ENCODE peak calls at places on chromosomes 2 and 18, in four cellular contexts. One of them, this sample, is unnamed.

GRCh38 chr2:240141736-240142135 is 1.3 kb upstream of the OTOS start:
- DNase-seq in upper lobe of left lung: no peak
- DNase-seq in psoas muscle: peak
- DNase-seq in body of pancreas: no peak
- DNase-seq in this sample: no peak

GRCh38 chr2:138245309-138245708 is 256.3 kb upstream of the SPOPL start:
- DNase-seq in body of pancreas: no peak
- DNase-seq in psoas muscle: no peak
- DNase-seq in upper lobe of left lung: no peak
- DNase-seq in this sample: no peak

GRCh38 chr18:79585395-79586370 is 93.9 kb upstream of the CTDP1 start:
- DNase-seq in upper lobe of left lung: no peak
- DNase-seq in psoas muscle: peak
- DNase-seq in body of pancreas: no peak
- DNase-seq in this sample: no peak

GRCh38 chr2:118604831-118605230 is 242.6 kb downstream of the EN1 start:
- DNase-seq in psoas muscle: no peak
- DNase-seq in upper lobe of left lung: no peak
- DNase-seq in body of pancreas: peak
- DNase-seq in this sample: no peak

GRCh38 chr2:11100130-11100529 is 55.1 kb upstream of the SLC66A3 start:
- DNase-seq in psoas muscle: no peak
- DNase-seq in upper lobe of left lung: no peak
- DNase-seq in body of pancreas: no peak
- DNase-seq in this sample: no peak

GRCh38 chr2:13481201-13481600 is 764.5 kb downstream of the TRIB2 start:
- DNase-seq in body of pancreas: no peak
- DNase-seq in upper lobe of left lung: no peak
- DNase-seq in psoas muscle: no peak
- DNase-seq in this sample: no peak

GRCh38 chr2:239967244-239968036 is 57.7 kb downstream of the NDUFA10 start:
- DNase-seq in upper lobe of left lung: no peak
- DNase-seq in body of pancreas: no peak
- DNase-seq in psoas muscle: no peak
- DNase-seq in this sample: no peak

GRCh38 chr2:134155134-134155533 is 98.7 kb upstream of the MGAT5 start:
- DNase-seq in psoas muscle: no peak
- DNase-seq in upper lobe of left lung: no peak
- DNase-seq in body of pancreas: no peak
- DNase-seq in this sample: no peak

GRCh38 chr2:42545714-42546390 is 22.6 kb upstream of the MTA3 start:
- DNase-seq in psoas muscle: no peak
- DNase-seq in body of pancreas: no peak
- DNase-seq in upper lobe of left lung: no peak
- DNase-seq in this sample: no peak

GRCh38 chr2:186636800-186637795 is 47.2 kb downstream of the ITGAV start:
- DNase-seq in upper lobe of left lung: peak
- DNase-seq in psoas muscle: no peak
- DNase-seq in body of pancreas: peak
- DNase-seq in this sample: no peak

GRCh38 chr2:186629245-186629996 is 39.6 kb downstream of the ITGAV start:
- DNase-seq in psoas muscle: no peak
- DNase-seq in body of pancreas: no peak
- DNase-seq in upper lobe of left lung: no peak
- DNase-seq in this sample: no peak

DNA sequence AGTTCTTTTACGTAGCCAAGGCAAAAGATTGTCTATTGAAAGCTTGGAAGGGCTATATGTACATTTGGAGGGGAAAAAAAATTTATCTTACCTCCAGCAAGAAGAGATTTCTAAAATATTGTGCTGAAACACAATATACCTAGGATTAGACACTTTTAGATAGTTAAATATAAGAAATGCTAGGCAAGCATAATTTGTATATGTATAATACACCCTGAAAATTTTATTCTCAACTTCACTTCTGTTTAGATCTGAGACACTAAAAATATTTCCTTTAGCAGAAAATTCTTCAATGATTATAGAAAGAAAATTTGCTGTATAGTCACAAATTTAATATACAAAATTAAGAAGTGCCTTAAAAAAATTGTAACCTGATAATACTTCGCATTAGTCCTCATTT is 42.6 kb downstream of the ITGAV start:
- DNase-seq in upper lobe of left lung: no peak
- DNase-seq in body of pancreas: no peak
- DNase-seq in psoas muscle: no peak
- DNase-seq in this sample: no peak
- TF ChIP-seq CTCF in upper lobe of left lung: no peak
- TF ChIP-seq CTCF in body of pancreas: no peak
- TF ChIP-seq CTCF in psoas muscle: no peak
- TF ChIP-seq CTCF in this sample: no peak

GRCh38 chr2:143176606-143177005 is 47.4 kb downstream of the ARHGAP15 start:
- DNase-seq in psoas muscle: no peak
- DNase-seq in body of pancreas: no peak
- DNase-seq in upper lobe of left lung: no peak
- DNase-seq in this sample: no peak

GRCh38 chr2:143175435-143175834 is 46.2 kb downstream of the ARHGAP15 start:
- DNase-seq in psoas muscle: no peak
- DNase-seq in upper lobe of left lung: no peak
- DNase-seq in body of pancreas: no peak
- DNase-seq in this sample: no peak

GRCh38 chr2:143177081-143177786 is 48.0 kb downstream of the ARHGAP15 start:
- DNase-seq in upper lobe of left lung: no peak
- DNase-seq in psoas muscle: no peak
- DNase-seq in body of pancreas: no peak
- DNase-seq in this sample: no peak

GRCh38 chr2:143169105-143169504 is 39.9 kb downstream of the ARHGAP15 start:
- DNase-seq in body of pancreas: no peak
- DNase-seq in upper lobe of left lung: no peak
- DNase-seq in psoas muscle: no peak
- DNase-seq in this sample: no peak

DNA sequence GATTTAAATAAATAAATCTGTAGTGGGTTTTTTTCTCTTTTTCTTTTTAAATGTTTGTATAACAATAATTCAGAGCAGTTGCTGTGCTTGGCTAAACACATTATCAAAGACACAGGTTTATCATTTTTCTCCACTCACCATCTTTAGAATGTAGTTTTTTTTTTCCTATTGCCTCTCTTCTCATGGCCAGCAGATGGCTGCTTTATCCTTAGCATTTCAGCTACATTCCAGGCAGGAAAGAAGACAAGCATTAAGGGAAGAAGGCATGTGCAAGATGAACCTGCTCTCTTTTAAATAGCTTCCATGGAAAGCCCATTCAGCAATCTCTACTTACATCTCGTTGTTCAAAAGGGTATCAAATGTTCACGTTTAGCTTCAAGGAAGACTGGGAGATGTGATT is 42.6 kb downstream of the ARHGAP15 start:
- DNase-seq in upper lobe of left lung: no peak
- DNase-seq in body of pancreas: no peak
- DNase-seq in psoas muscle: no peak
- DNase-seq in this sample: peak
- TF ChIP-seq CTCF in upper lobe of left lung: peak
- TF ChIP-seq CTCF in body of pancreas: no peak
- TF ChIP-seq CTCF in psoas muscle: no peak
- TF ChIP-seq CTCF in this sample: peak

GRCh38 chr2:73260338-73260984 is 23.8 kb downstream of the FBXO41 start:
- DNase-seq in psoas muscle: peak
- DNase-seq in upper lobe of left lung: peak
- DNase-seq in body of pancreas: peak
- DNase-seq in this sample: peak
- TF ChIP-seq CTCF in psoas muscle: peak
- TF ChIP-seq CTCF in upper lobe of left lung: no peak
- TF ChIP-seq CTCF in body of pancreas: peak
- TF ChIP-seq CTCF in this sample: peak

DNA sequence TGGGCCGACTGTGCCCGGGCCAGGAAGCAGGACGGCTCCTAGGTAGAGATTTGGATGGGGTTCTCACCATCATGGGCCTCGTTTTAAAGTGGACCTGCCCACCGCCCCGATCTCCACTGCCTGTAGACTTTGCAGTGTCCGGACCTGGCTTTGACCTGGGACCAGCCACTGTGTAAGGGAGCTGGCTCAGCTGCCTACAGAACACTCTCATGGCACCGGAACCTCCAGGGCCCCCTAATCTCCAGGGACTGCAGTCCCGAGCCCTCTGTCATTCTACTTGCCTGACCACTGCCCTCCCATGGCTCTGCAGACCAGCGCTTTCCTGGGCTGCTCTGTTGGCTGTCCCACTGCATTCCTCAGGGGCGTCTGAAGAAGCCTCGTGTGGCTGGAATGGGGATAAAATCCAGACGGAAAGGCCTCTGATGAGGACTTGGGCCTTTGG is 120.8 kb downstream of the GLI2 start:
- DNase-seq in psoas muscle: no peak
- DNase-seq in upper lobe of left lung: no peak
- DNase-seq in body of pancreas: peak
- DNase-seq in this sample: peak
- TF ChIP-seq CTCF in psoas muscle: peak
- TF ChIP-seq CTCF in upper lobe of left lung: no peak
- TF ChIP-seq CTCF in body of pancreas: no peak
- TF ChIP-seq CTCF in this sample: peak

GRCh38 chr2:67039058-67039457 is 358.1 kb upstream of the ETAA1 start:
- DNase-seq in upper lobe of left lung: no peak
- DNase-seq in body of pancreas: peak
- DNase-seq in psoas muscle: no peak
- DNase-seq in this sample: no peak
- TF ChIP-seq CTCF in upper lobe of left lung: no peak
- TF ChIP-seq CTCF in body of pancreas: no peak
- TF ChIP-seq CTCF in psoas muscle: no peak
- TF ChIP-seq CTCF in this sample: no peak

DNA sequence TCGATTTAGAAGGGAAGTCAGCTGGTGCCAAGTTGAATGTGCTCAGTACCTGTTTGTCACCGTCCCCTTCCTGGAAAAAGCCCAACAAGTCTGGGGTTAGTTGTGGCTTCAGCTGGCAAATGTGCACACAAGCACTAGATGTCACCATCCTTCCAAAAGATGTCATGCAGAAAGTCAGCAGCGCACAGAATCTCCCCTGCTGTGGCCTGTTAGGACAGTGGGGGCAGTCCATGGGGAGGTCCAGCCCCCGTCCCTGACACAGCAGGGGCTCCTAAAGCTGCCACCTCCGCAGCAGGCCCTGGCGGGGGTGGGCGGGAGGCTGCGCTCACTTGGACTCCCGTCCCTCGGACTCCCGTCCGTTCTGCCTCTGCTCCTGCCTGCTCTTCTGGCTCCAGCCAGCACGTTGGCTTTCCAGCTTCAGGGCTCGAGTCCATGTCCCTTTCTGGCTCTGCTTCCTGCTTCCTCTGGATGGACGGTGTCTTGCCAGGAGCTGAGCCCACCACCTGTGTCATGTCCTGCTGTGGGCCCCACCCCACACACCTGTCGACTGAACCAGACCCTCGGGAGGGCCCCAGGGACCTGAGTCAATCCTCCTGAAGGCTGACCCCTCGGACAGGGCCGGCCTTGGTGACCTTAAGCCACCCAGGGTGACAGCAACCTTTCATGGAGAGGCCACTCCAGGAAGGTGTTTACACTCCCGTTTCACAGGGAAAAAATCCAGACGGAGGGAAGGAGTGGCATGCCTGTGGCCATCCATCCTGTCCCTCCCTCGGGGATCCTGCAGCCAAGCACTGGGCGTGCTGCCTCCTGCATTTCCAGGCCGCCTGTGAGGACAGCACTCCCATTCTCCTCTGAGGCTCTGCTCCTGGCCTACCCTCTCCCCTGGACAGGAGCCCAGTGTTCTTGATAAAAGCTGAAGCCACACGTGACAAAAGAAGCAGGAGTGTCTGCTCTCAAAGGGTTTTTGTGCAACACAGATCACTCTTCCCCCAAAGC is 8.5 kb downstream of the RAB17 start:
- DNase-seq in psoas muscle: peak
- DNase-seq in body of pancreas: peak
- DNase-seq in upper lobe of left lung: peak
- DNase-seq in this sample: peak
- TF ChIP-seq CTCF in psoas muscle: peak
- TF ChIP-seq CTCF in body of pancreas: peak
- TF ChIP-seq CTCF in upper lobe of left lung: peak
- TF ChIP-seq CTCF in this sample: peak

DNA sequence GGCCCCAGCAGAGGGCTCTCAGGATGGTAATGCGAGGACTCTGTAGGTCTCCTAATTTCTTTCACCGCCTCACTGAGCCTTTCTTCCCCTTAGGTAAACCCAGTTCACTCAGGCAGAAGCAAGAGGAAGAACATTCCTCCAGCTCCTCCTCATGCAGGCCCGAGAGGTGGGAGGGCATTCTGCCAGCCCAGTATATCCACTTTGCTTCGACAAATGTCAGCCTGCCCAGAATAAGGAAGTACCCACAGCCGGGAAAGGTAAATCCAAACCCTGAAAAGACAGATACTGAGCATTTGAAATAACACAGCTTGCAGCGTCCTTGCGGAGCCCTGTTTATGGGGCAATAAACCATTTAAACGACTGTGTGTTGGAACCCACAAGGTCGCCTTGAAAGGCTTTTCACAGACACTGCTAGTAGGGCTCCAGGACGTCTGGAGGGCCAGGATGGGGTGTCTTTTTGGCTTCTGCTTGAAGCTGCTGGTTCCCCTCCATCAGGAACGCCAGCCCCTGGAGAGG is 63.0 kb upstream of the STPG4 start:
- DNase-seq in body of pancreas: no peak
- DNase-seq in upper lobe of left lung: no peak
- DNase-seq in psoas muscle: no peak
- DNase-seq in this sample: no peak
- TF ChIP-seq CTCF in body of pancreas: no peak
- TF ChIP-seq CTCF in upper lobe of left lung: no peak
- TF ChIP-seq CTCF in psoas muscle: no peak
- TF ChIP-seq CTCF in this sample: no peak

This sample was measured in HFFc6.